ENCODE peak calls at places on chromosomes 5 and 9, in seven cellular contexts. G is iPS DF 19.7; V is naive thymus-derived CD8-positive, alpha-beta T cell; Q is ecto neural progenitor cell; O is head of caudate nucleus; Y is SJSA1; M is fibroblast of villous mesenchyme. R is an unnamed sample.

GRCh38 chr9:221989-222776 is 7.5 kb downstream of the DOCK8 start:
- DNase-seq in M (peak), Y (no peak), V (no peak), O (no peak), G (no peak), Q (no peak), R (no peak)

GRCh38 chr5:42655982-42656660 is 100.5 kb upstream of the CCDC152 start:
- DNase-seq in Q (no peak), Y (no peak), G (no peak), O (no peak), M (peak), V (no peak), R (no peak)

GRCh38 chr5:40916213-40916612 is 6.9 kb downstream of the C7 start:
- DNase-seq in Q (no peak), O (no peak), G (no peak), Y (no peak), V (no peak), M (no peak), R (no peak)

GRCh38 chr9:113742471-113742870 is 133.6 kb upstream of the ZNF618 start:
- DNase-seq in G (no peak), M (no peak), Y (no peak), O (no peak), Q (no peak), V (no peak), R (no peak)

GRCh38 chr5:125550237-125550636 is 803.8 kb upstream of the ZNF608 start:
- DNase-seq in Q (no peak), O (no peak), V (no peak), M (peak), G (no peak), Y (peak), R (no peak)

GRCh38 chr5:158170060-158170459 is 311.1 kb upstream of the CLINT1 start:
- DNase-seq in G (no peak), O (no peak), Y (no peak), V (no peak), Q (no peak), M (no peak), R (no peak)

GRCh38 chr5:128477946-128478345 is 60.1 kb downstream of the FBN2 start:
- DNase-seq in Y (no peak), G (no peak), Q (no peak), M (no peak), O (no peak), V (no peak), R (no peak)

GRCh38 chr5:176490291-176490690 is 42.1 kb downstream of the FAF2 start:
- DNase-seq in M (no peak), Y (peak), V (no peak), O (no peak), Q (no peak), G (no peak), R (no peak)

GRCh38 chr5:140251527-140251973 is 51.4 kb downstream of the PFDN1 start:
- DNase-seq in V (no peak), G (no peak), Y (peak), Q (no peak), O (no peak), M (peak), R (no peak)

R was measured in progenitor cell of endocrine pancreas.